ENCODE peak calls at places on chromosomes 4 and X, in five cellular contexts. O, K, Q, Z and A are unnamed samples.

GRCh38 chrX:153646620-153647373 is at the start of gene DUSP9:
- DNase-seq in O (no peak), K (peak; percentile 86), Q (peak; percentile 69), Z (peak; percentile 17), A (no peak)

GRCh38 chr4:108172231-108172779 is 3.6 kb upstream of the LEF1 start:
- DNase-seq in O (no peak), K (peak; percentile 86), Q (peak; percentile 66), Z (no peak), A (no peak)

GRCh38 chr4:80989921-80990544 is 40.5 kb upstream of the BMP3 start:
- DNase-seq in O (no peak), K (no peak), Q (peak; percentile 72), Z (peak; percentile 57), A (peak; percentile 36)

GRCh38 chr4:165308606-165309005 is 18.9 kb upstream of the MSMO1 start:
- DNase-seq in O (no peak), K (no peak), Q (no peak), Z (no peak), A (no peak)

GRCh38 chr4:73499996-73500765 is 18.6 kb downstream of the AFM start:
- DNase-seq in O (no peak), K (no peak), Q (no peak), Z (peak; percentile 18), A (no peak)

GRCh38 chr4:44678094-44679023 is at the start of gene GUF1:
- DNase-seq in O (peak; percentile 88), K (peak; percentile 97), Q (peak; percentile 92), Z (peak; percentile 93), A (peak; percentile 90)

GRCh38 chr4:71026086-71026485 is 32.6 kb downstream of the DCK start:
- DNase-seq in O (no peak), K (no peak), Q (peak; percentile 50), Z (peak; percentile 82), A (no peak)

GRCh38 chrX:104370089-104370488 is 115.4 kb upstream of the ESX1 start:
- DNase-seq in O (no peak), K (no peak), Q (peak; percentile 10), Z (no peak), A (no peak)

GRCh38 chrX:14409341-14409740 is 120.0 kb upstream of the GLRA2 start:
- DNase-seq in O (no peak), K (no peak), Q (no peak), Z (no peak), A (no peak)

GRCh38 chrX:28589048-28589447 is 1.8 kb downstream of the IL1RAPL1 start:
- DNase-seq in O (no peak), K (no peak), Q (no peak), Z (peak; percentile 7), A (no peak)

GRCh38 chr4:51895158-51895557 is 52.2 kb downstream of the DCUN1D4 start:
- DNase-seq in O (no peak), K (no peak), Q (no peak), Z (no peak), A (no peak)

GRCh38 chr4:87005690-87006461 is 71.1 kb downstream of the AFF1 start:
- DNase-seq in O (peak; percentile 39), K (no peak), Q (peak; percentile 37), Z (peak; percentile 44), A (peak; percentile 37)

GRCh38 chrX:45801554-45801953 is 600.9 kb upstream of the DIPK2B start:
- DNase-seq in O (no peak), K (no peak), Q (peak; percentile 29), Z (peak; percentile 43), A (peak; percentile 41)

GRCh38 chr4:121951570-121952110 is at the start of gene TRPC3:
- DNase-seq in O (peak; percentile 17), K (peak; percentile 89), Q (peak; percentile 71), Z (peak; percentile 6), A (peak; percentile 25)

GRCh38 chrX:7062276-7062675 is 85.2 kb upstream of the STS start:
- DNase-seq in O (no peak), K (no peak), Q (no peak), Z (peak; percentile 1), A (no peak)

GRCh38 chrX:111431007-111431406 is 19.0 kb upstream of the DCX start:
- DNase-seq in O (no peak), K (no peak), Q (no peak), Z (no peak), A (no peak)

GRCh38 chr4:169870507-169870906 is 112.8 kb upstream of the HPF1 start:
- DNase-seq in O (no peak), K (no peak), Q (no peak), Z (no peak), A (no peak)

GRCh38 chr4:14917305-14917647 is 85.0 kb upstream of the CPEB2 start:
- DNase-seq in O (no peak), K (no peak), Q (no peak), Z (peak; percentile 56), A (no peak)

GRCh38 chr4:6990661-6991060 is 52.5 kb upstream of the TADA2B start:
- DNase-seq in O (no peak), K (no peak), Q (no peak), Z (no peak), A (no peak)

GRCh38 chr4:65737672-65738071 is 67.4 kb upstream of the EPHA5 start:
- DNase-seq in O (no peak), K (no peak), Q (no peak), Z (no peak), A (no peak)

DNA sequence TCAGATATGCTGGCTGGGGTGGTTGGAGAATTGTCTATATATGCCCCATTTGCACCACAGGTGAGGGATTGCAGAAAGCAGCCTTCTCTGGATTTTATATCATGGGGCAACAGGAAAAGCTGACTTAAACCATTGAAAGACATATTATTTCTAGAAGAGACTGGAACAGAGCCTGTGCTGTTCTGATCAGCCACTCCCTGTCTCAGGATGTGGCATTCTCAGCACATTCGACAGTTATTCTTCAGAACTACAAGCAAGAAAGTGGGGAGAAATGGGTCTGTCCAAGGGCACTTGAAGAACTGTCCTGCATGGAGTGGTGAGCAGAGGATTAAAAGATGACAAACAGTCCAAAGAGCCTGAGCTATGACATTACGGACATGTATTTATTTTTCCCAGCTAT is 67.8 kb upstream of the EPHA5 start:
- DNase-seq in O (no peak), K (no peak), Q (no peak), Z (no peak), A (no peak)
- H3K4me1 ChIP-seq in O (no peaks in the 10 kb centered on the region), K (no peaks in the 10 kb centered on the region), Q (no peaks in the 10 kb centered on the region), Z (no peaks in the 10 kb centered on the region), A (no peaks in the 10 kb centered on the region)

DNA sequence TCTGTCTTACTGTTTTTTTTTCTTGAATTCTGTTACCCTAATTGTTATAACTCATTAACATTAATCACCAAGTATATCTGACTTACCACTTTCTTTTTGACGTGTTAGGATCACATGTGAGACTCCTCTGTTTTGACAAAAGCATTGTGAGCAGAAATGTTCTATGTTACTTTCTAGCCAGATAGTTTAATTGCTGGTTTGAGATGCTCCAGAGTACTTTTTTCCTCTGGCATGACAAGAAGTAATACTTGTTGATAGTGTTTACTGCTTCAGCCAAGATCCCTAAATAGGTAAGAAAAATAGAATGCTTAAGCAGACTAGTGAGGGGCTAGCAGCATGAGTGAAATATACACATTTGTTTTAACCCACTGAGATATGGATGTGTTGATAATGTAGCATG is 303.9 kb upstream of the PABPC4L start:
- DNase-seq in O (no peak), K (no peak), Q (no peak), Z (no peak), A (no peak)
- H3K4me1 ChIP-seq in O (no peaks in the 10 kb centered on the region), K (no peaks in the 10 kb centered on the region), Q (no peaks in the 10 kb centered on the region), Z (no peaks in the 10 kb centered on the region), A (no peaks in the 10 kb centered on the region)

DNA sequence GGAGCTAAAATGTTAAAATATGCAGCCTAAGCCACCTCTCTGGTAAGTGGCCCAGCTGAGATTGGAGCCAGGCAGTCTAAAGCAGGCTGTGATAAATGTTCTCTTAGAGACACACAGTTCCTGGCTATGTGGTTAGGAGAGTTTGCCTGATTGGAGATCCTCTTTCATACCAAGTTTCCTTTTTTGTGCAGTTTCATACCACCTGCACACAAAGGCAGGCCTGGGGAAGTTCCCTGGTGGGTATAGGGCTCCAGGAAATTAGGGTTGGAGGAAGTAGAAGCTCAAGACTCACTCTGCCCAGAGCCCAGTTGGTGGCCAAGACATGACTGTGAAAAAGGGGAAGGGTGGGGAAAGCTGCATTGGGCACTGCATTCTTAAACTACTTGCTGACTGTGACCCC is 16.9 kb downstream of the CYBB start:
- DNase-seq in O (peak; percentile 58), K (no peak), Q (peak; percentile 39), Z (no peak), A (no peak)
- H3K4me1 ChIP-seq in O (no peaks in the 10 kb centered on the region), K (no peaks in the 10 kb centered on the region), Q (peaks cover 17% of the 10 kb centered on the region), Z (no peaks in the 10 kb centered on the region), A (peaks cover 14% of the 10 kb centered on the region)

GRCh38 chrX:110204986-110205385 is 112.9 kb downstream of the AMMECR1 start:
- DNase-seq in O (no peak), K (no peak), Q (no peak), Z (no peak), A (no peak)
- H3K4me1 ChIP-seq in O (no peaks in the 10 kb centered on the region), K (no peaks in the 10 kb centered on the region), Q (no peaks in the 10 kb centered on the region), Z (peaks cover 2% of the 10 kb centered on the region), A (no peaks in the 10 kb centered on the region)